ENCODE peak calls at places on chromosomes 7 and 10, in ten cellular contexts. One of them, this sample, is unnamed. For H3K4me1, the result is how much of the 10 kb centered on the place peaks cover.

GRCh38 chr10:26334932-26335573 is 103.1 kb upstream of the APBB1IP start:
- DNase-seq in GM23248: peak
- DNase-seq in pancreas: peak
- DNase-seq in tibial nerve: no peak
- DNase-seq in body of pancreas: peak
- DNase-seq in effector memory CD4-positive, alpha-beta T cell: peak
- DNase-seq in aorta: no peak
- DNase-seq in MM.1S: peak
- DNase-seq in ovary: no peak
- DNase-seq in transverse colon: peak
- DNase-seq in this sample: peak

GRCh38 chr10:79406683-79407396 is 38.6 kb downstream of the ZCCHC24 start:
- DNase-seq in GM23248: no peak
- DNase-seq in pancreas: no peak
- DNase-seq in tibial nerve: no peak
- DNase-seq in body of pancreas: no peak
- DNase-seq in effector memory CD4-positive, alpha-beta T cell: no peak
- DNase-seq in aorta: no peak
- DNase-seq in MM.1S: no peak
- DNase-seq in ovary: peak
- DNase-seq in transverse colon: no peak
- DNase-seq in this sample: no peak

GRCh38 chr7:41760293-41760692 is 57.4 kb upstream of the INHBA start:
- DNase-seq in GM23248: peak
- DNase-seq in pancreas: no peak
- DNase-seq in tibial nerve: no peak
- DNase-seq in body of pancreas: no peak
- DNase-seq in effector memory CD4-positive, alpha-beta T cell: no peak
- DNase-seq in aorta: no peak
- DNase-seq in MM.1S: no peak
- DNase-seq in ovary: no peak
- DNase-seq in transverse colon: no peak
- DNase-seq in this sample: no peak

GRCh38 chr7:138456220-138456619 is 3.8 kb upstream of the TRIM24 start:
- DNase-seq in GM23248: no peak
- DNase-seq in pancreas: no peak
- DNase-seq in tibial nerve: no peak
- DNase-seq in body of pancreas: no peak
- DNase-seq in effector memory CD4-positive, alpha-beta T cell: no peak
- DNase-seq in aorta: no peak
- DNase-seq in MM.1S: no peak
- DNase-seq in ovary: no peak
- DNase-seq in transverse colon: no peak
- DNase-seq in this sample: no peak

GRCh38 chr7:159030490-159031134 is 114.1 kb downstream of the VIPR2 start:
- DNase-seq in GM23248: peak
- DNase-seq in pancreas: peak
- DNase-seq in tibial nerve: no peak
- DNase-seq in body of pancreas: peak
- DNase-seq in effector memory CD4-positive, alpha-beta T cell: no peak
- DNase-seq in aorta: peak
- DNase-seq in MM.1S: peak
- DNase-seq in ovary: peak
- DNase-seq in transverse colon: peak
- DNase-seq in this sample: no peak

GRCh38 chr7:70782729-70783290 is 349.1 kb upstream of the GALNT17 start:
- DNase-seq in GM23248: no peak
- DNase-seq in pancreas: no peak
- DNase-seq in tibial nerve: no peak
- DNase-seq in body of pancreas: no peak
- DNase-seq in effector memory CD4-positive, alpha-beta T cell: no peak
- DNase-seq in aorta: no peak
- DNase-seq in MM.1S: no peak
- DNase-seq in ovary: no peak
- DNase-seq in transverse colon: no peak
- DNase-seq in this sample: no peak

GRCh38 chr7:45717537-45718235 is 143.5 kb downstream of the ADCY1 start:
- DNase-seq in GM23248: no peak
- DNase-seq in pancreas: no peak
- DNase-seq in tibial nerve: no peak
- DNase-seq in body of pancreas: no peak
- DNase-seq in effector memory CD4-positive, alpha-beta T cell: no peak
- DNase-seq in aorta: no peak
- DNase-seq in MM.1S: no peak
- DNase-seq in ovary: no peak
- DNase-seq in transverse colon: no peak
- DNase-seq in this sample: no peak

GRCh38 chr7:112484671-112485097 is 3.9 kb downstream of the LSMEM1 start:
- DNase-seq in GM23248: peak
- DNase-seq in pancreas: no peak
- DNase-seq in tibial nerve: no peak
- DNase-seq in body of pancreas: no peak
- DNase-seq in effector memory CD4-positive, alpha-beta T cell: no peak
- DNase-seq in aorta: peak
- DNase-seq in MM.1S: no peak
- DNase-seq in ovary: no peak
- DNase-seq in transverse colon: no peak
- DNase-seq in this sample: no peak

GRCh38 chr10:9289811-9290210 is 1235.3 kb downstream of the GATA3 start:
- DNase-seq in GM23248: peak
- DNase-seq in pancreas: no peak
- DNase-seq in tibial nerve: no peak
- DNase-seq in body of pancreas: no peak
- DNase-seq in effector memory CD4-positive, alpha-beta T cell: no peak
- DNase-seq in aorta: no peak
- DNase-seq in MM.1S: no peak
- DNase-seq in ovary: no peak
- DNase-seq in transverse colon: no peak
- DNase-seq in this sample: no peak

GRCh38 chr10:128047991-128048826 is 78.0 kb downstream of the MKI67 start:
- DNase-seq in GM23248: peak
- DNase-seq in pancreas: no peak
- DNase-seq in tibial nerve: no peak
- DNase-seq in body of pancreas: no peak
- DNase-seq in effector memory CD4-positive, alpha-beta T cell: no peak
- DNase-seq in aorta: peak
- DNase-seq in MM.1S: peak
- DNase-seq in ovary: no peak
- DNase-seq in transverse colon: peak
- DNase-seq in this sample: no peak

GRCh38 chr7:157684157-157684595 is 347.4 kb downstream of the DNAJB6 start:
- DNase-seq in GM23248: no peak
- DNase-seq in pancreas: no peak
- DNase-seq in tibial nerve: peak
- DNase-seq in body of pancreas: no peak
- DNase-seq in effector memory CD4-positive, alpha-beta T cell: no peak
- DNase-seq in aorta: no peak
- DNase-seq in MM.1S: no peak
- DNase-seq in ovary: peak
- DNase-seq in transverse colon: no peak
- DNase-seq in this sample: peak

GRCh38 chr7:100583132-100584045 is 2.5 kb downstream of the LRCH4 start:
- DNase-seq in GM23248: no peak
- DNase-seq in pancreas: no peak
- DNase-seq in tibial nerve: peak
- DNase-seq in body of pancreas: no peak
- DNase-seq in effector memory CD4-positive, alpha-beta T cell: peak
- DNase-seq in aorta: peak
- DNase-seq in MM.1S: peak
- DNase-seq in ovary: peak
- DNase-seq in transverse colon: peak
- DNase-seq in this sample: peak

DNA sequence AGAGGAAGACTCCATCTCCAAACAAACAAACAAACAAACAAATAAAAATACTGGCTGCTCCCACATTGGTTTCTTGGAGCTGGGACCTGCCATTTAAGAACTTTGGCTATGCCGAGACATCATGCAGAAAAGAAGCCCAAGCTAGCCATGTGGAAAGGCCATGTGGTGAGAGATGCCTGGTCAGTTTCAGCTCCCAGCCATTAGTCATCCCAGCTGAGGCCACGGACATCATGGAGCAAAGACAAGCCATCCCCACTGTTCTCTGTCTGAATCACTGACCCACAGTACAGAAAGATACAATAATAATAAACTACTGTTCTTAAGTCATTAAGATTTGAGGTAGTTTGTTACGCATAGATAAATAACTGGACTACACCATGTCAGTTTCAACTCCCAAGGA is 70.0 kb upstream of the PCBD1 start:
- DNase-seq in GM23248: peak
- DNase-seq in pancreas: no peak
- DNase-seq in tibial nerve: no peak
- DNase-seq in body of pancreas: no peak
- DNase-seq in effector memory CD4-positive, alpha-beta T cell: no peak
- DNase-seq in aorta: no peak
- DNase-seq in MM.1S: no peak
- DNase-seq in ovary: no peak
- DNase-seq in transverse colon: no peak
- DNase-seq in this sample: no peak
- H3K27ac ChIP-seq in GM23248: no peak
- H3K27ac ChIP-seq in pancreas: no peak
- H3K27ac ChIP-seq in tibial nerve: no peak
- H3K27ac ChIP-seq in body of pancreas: no peak
- H3K27ac ChIP-seq in effector memory CD4-positive, alpha-beta T cell: no peak
- H3K27ac ChIP-seq in aorta: no peak
- H3K27ac ChIP-seq in MM.1S: no peak
- H3K27ac ChIP-seq in ovary: no peak
- H3K27ac ChIP-seq in transverse colon: no peak
- H3K27ac ChIP-seq in this sample: no peak

DNA sequence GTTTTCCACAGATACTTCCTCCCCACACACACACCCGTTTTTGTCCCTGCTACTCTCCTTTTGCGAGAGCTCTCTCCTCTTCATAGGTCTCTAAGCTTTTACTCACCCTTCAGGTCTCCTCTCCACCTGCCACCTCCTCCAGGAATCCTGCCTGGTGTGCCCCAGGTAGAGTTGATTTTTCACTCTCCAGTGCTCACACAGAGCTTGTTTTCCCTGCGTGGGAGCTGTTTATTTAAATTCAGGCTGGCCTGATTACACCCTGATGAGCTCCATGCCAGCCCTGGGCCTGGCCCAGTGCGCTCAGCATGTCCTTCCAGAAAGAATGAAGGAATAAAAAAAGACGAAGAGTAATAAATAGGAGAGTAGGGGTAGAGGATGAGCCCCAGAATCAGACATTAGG is 7.5 kb upstream of the CLDN4 start:
- DNase-seq in GM23248: no peak
- DNase-seq in pancreas: no peak
- DNase-seq in tibial nerve: no peak
- DNase-seq in body of pancreas: no peak
- DNase-seq in effector memory CD4-positive, alpha-beta T cell: no peak
- DNase-seq in aorta: peak
- DNase-seq in MM.1S: no peak
- DNase-seq in ovary: no peak
- DNase-seq in transverse colon: no peak
- DNase-seq in this sample: no peak
- H3K4me1 ChIP-seq in GM23248: under half
- H3K4me1 ChIP-seq in pancreas: under half
- H3K4me1 ChIP-seq in tibial nerve: under half
- H3K4me1 ChIP-seq in body of pancreas: under half
- H3K4me1 ChIP-seq in effector memory CD4-positive, alpha-beta T cell: under half
- H3K4me1 ChIP-seq in aorta: under half
- H3K4me1 ChIP-seq in MM.1S: under half
- H3K4me1 ChIP-seq in ovary: under half
- H3K4me1 ChIP-seq in transverse colon: under half
- H3K4me1 ChIP-seq in this sample: under half

GRCh38 chr10:105243381-105243780 is 602.3 kb downstream of the SORCS3 start:
- DNase-seq in GM23248: no peak
- DNase-seq in pancreas: no peak
- DNase-seq in tibial nerve: no peak
- DNase-seq in body of pancreas: no peak
- DNase-seq in effector memory CD4-positive, alpha-beta T cell: no peak
- DNase-seq in aorta: no peak
- DNase-seq in MM.1S: no peak
- DNase-seq in ovary: no peak
- DNase-seq in transverse colon: no peak
- DNase-seq in this sample: no peak

GRCh38 chr10:105239311-105240215 is 598.5 kb downstream of the SORCS3 start:
- DNase-seq in GM23248: no peak
- DNase-seq in pancreas: peak
- DNase-seq in tibial nerve: no peak
- DNase-seq in body of pancreas: peak
- DNase-seq in effector memory CD4-positive, alpha-beta T cell: no peak
- DNase-seq in aorta: no peak
- DNase-seq in MM.1S: no peak
- DNase-seq in ovary: no peak
- DNase-seq in transverse colon: no peak
- DNase-seq in this sample: no peak

GRCh38 chr10:105241254-105241653 is 600.2 kb downstream of the SORCS3 start:
- DNase-seq in GM23248: no peak
- DNase-seq in pancreas: no peak
- DNase-seq in tibial nerve: no peak
- DNase-seq in body of pancreas: no peak
- DNase-seq in effector memory CD4-positive, alpha-beta T cell: no peak
- DNase-seq in aorta: no peak
- DNase-seq in MM.1S: no peak
- DNase-seq in ovary: no peak
- DNase-seq in transverse colon: no peak
- DNase-seq in this sample: no peak

GRCh38 chr10:105237685-105238084 is 596.6 kb downstream of the SORCS3 start:
- DNase-seq in GM23248: no peak
- DNase-seq in pancreas: no peak
- DNase-seq in tibial nerve: no peak
- DNase-seq in body of pancreas: no peak
- DNase-seq in effector memory CD4-positive, alpha-beta T cell: no peak
- DNase-seq in aorta: no peak
- DNase-seq in MM.1S: no peak
- DNase-seq in ovary: no peak
- DNase-seq in transverse colon: no peak
- DNase-seq in this sample: no peak
- H3K4me3 ChIP-seq in GM23248: no peak
- H3K4me3 ChIP-seq in pancreas: no peak
- H3K4me3 ChIP-seq in tibial nerve: no peak
- H3K4me3 ChIP-seq in body of pancreas: no peak
- H3K4me3 ChIP-seq in effector memory CD4-positive, alpha-beta T cell: no peak
- H3K4me3 ChIP-seq in aorta: no peak
- H3K4me3 ChIP-seq in MM.1S: no peak
- H3K4me3 ChIP-seq in ovary: no peak
- H3K4me3 ChIP-seq in transverse colon: no peak
- H3K4me3 ChIP-seq in this sample: no peak

GRCh38 chr7:2566348-2566889 is 7.6 kb downstream of the IQCE start:
- DNase-seq in GM23248: no peak
- DNase-seq in pancreas: no peak
- DNase-seq in tibial nerve: no peak
- DNase-seq in body of pancreas: no peak
- DNase-seq in effector memory CD4-positive, alpha-beta T cell: no peak
- DNase-seq in aorta: no peak
- DNase-seq in MM.1S: no peak
- DNase-seq in ovary: no peak
- DNase-seq in transverse colon: no peak
- DNase-seq in this sample: no peak
- H3K27ac ChIP-seq in GM23248: no peak
- H3K27ac ChIP-seq in pancreas: no peak
- H3K27ac ChIP-seq in tibial nerve: no peak
- H3K27ac ChIP-seq in body of pancreas: no peak
- H3K27ac ChIP-seq in effector memory CD4-positive, alpha-beta T cell: no peak
- H3K27ac ChIP-seq in aorta: no peak
- H3K27ac ChIP-seq in MM.1S: peak
- H3K27ac ChIP-seq in ovary: no peak
- H3K27ac ChIP-seq in transverse colon: no peak
- H3K27ac ChIP-seq in this sample: no peak